ENCODE peak calls at places on chromosomes 1 and 21, in eight cellular contexts. J is H9; G is thoracic aorta; R is psoas muscle; W is tibial nerve; F is NT2/D1; U is mesendoderm; Q is CD8-positive, alpha-beta T cell. C is an unnamed sample. For H3K4me1, the result is how much of the 10 kb centered on the place peaks cover.

GRCh38 chr1:212941452-212941851 is 8.9 kb upstream of the VASH2 start:
- DNase-seq in U (peak), W (no peak), F (no peak), Q (no peak), J (no peak), R (no peak), G (no peak), C (no peak)

GRCh38 chr1:57192256-57192655 is 226.4 kb upstream of the C8B start:
- DNase-seq in J (no peak), R (no peak), Q (no peak), G (no peak), U (no peak), F (no peak), W (no peak), C (no peak)

GRCh38 chr1:201384406-201384782 is 6.9 kb upstream of the TNNT2 start:
- DNase-seq in R (no peak), J (no peak), G (no peak), W (no peak), F (no peak), U (no peak), Q (no peak), C (no peak)

GRCh38 chr1:34163792-34164509 is 1.1 kb downstream of the CSMD2 start:
- DNase-seq in G (no peak), U (peak), W (no peak), R (peak), J (peak), F (no peak), Q (no peak), C (no peak)

GRCh38 chr1:207823880-207824566 is 72.2 kb downstream of the CD46 start:
- DNase-seq in R (peak), F (peak), G (peak), U (peak), W (peak), Q (peak), J (peak), C (peak)

GRCh38 chr1:6414443-6414844 is 5.3 kb downstream of the HES2 start:
- DNase-seq in R (no peak), Q (peak), G (no peak), U (peak), W (no peak), F (no peak), J (peak), C (no peak)

GRCh38 chr1:235302143-235302542 is 25.8 kb downstream of the ARID4B start:
- DNase-seq in J (no peak), U (no peak), Q (no peak), G (no peak), R (no peak), W (no peak), F (no peak), C (no peak)

GRCh38 chr1:244239261-244239770 is 188.2 kb downstream of the ZBTB18 start:
- DNase-seq in R (no peak), U (no peak), G (no peak), Q (no peak), F (no peak), W (no peak), J (no peak), C (no peak)

GRCh38 chr1:224433671-224434446 is 738 bp downstream of the WDR26 start:
- DNase-seq in W (peak), R (peak), F (no peak), U (peak), G (no peak), J (peak), Q (peak), C (peak)

GRCh38 chr1:172394167-172394751 is 26.2 kb upstream of the C1orf105 start:
- DNase-seq in R (no peak), J (no peak), W (no peak), F (no peak), U (no peak), Q (peak), G (no peak), C (no peak)

GRCh38 chr1:201565771-201566528 is 27.0 kb downstream of the NAV1 start:
- DNase-seq in F (no peak), W (no peak), R (no peak), Q (no peak), U (no peak), J (no peak), G (no peak), C (no peak)

GRCh38 chr1:109399326-109399957 is 1.7 kb upstream of the SORT1 start:
- DNase-seq in W (peak), J (no peak), R (no peak), F (peak), G (no peak), Q (peak), U (peak), C (no peak)

GRCh38 chr21:20721151-20721550 is 277.1 kb upstream of the NCAM2 start:
- DNase-seq in F (no peak), G (no peak), W (no peak), R (no peak), U (no peak), J (no peak), Q (no peak), C (no peak)

GRCh38 chr1:8325771-8326170 is 7.9 kb downstream of the SLC45A1 start:
- DNase-seq in G (no peak), U (no peak), J (no peak), Q (no peak), W (no peak), R (no peak), F (no peak), C (no peak)
- H3K4me1 ChIP-seq in G (under half), U (under half), J (under half), Q (under half), W (under half), R (under half), F (under half), C (under half)

GRCh38 chr1:30894508-30894973 is 14.0 kb downstream of the SDC3 start:
- DNase-seq in U (no peak), G (no peak), F (no peak), R (no peak), W (no peak), J (no peak), Q (no peak), C (no peak)

GRCh38 chr1:30895942-30896660 is 12.5 kb downstream of the SDC3 start:
- DNase-seq in U (peak), J (no peak), G (no peak), Q (no peak), R (no peak), W (no peak), F (no peak), C (no peak)

GRCh38 chr1:30898031-30898815 is 10.3 kb downstream of the SDC3 start:
- DNase-seq in U (no peak), Q (no peak), J (no peak), G (no peak), F (no peak), R (no peak), W (no peak), C (no peak)

GRCh38 chr1:30895382-30895941 is 13.1 kb downstream of the SDC3 start:
- DNase-seq in W (no peak), R (no peak), J (no peak), Q (no peak), F (no peak), U (peak), G (no peak), C (no peak)

DNA sequence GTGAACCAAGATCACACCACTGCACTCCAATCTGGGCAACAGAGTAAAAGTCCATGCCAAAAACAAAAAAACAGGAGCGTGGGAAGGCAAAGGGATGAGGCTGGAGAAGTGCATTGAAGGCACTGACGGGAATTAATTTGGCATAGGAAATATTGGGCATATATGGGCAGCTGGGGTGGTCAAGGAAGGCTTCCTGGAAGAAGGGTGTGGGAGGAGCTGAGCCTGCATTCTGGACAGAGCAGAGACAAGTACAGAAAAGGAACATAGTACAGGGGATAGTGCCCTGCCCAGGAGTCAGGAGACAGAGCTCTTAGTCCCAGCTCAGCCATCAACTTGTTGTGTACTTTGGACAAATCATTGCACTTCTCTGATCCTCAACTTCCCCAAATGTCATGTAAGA is 11.7 kb downstream of the SDC3 start:
- DNase-seq in W (no peak), R (no peak), Q (no peak), F (no peak), U (no peak), G (no peak), J (no peak), C (no peak)
- H3K4me1 ChIP-seq in W (half or more), R (under half), Q (under half), F (under half), U (under half), G (half or more), J (under half), C (under half)

DNA sequence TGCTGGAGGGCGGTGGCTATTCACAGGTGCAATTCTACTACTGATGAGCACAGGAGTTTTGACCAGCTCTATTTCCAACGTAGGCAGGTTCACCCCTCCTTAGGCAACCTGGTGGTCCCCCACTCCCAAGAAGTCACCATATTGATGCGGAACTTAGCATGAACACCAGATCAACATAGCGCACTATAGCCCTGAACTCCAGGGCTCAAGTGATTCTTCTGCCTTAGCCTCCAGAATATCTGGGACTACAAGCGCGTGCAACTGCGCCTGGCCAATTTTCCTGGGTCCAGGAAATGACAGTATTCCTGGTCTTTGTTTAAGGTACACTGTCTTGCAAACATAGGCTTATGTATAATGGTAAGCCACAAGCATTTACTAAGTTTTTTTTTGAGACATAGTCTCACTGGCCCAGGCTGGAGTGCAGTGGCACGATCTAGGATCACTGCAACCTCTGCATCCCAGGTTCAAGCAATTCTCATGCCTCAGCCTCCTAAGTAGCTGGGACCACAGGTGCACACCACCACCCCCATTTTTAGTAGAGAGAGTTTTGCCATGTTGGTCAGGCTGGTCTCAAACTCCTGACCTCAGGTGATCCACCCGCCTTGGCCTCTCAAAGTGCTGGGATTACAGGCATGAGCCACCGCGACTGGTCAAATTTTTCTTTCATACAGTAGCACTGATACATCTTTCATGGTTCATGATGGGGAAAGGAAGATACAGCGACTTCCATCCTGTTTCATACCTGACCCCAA is 12.6 kb downstream of the MCL1 start:
- DNase-seq in R (no peak), J (no peak), W (no peak), G (no peak), F (no peak), U (no peak), Q (peak), C (no peak)
- H3K4me1 ChIP-seq in R (half or more), J (under half), W (half or more), G (half or more), F (under half), U (under half), Q (half or more), C (under half)

DNA sequence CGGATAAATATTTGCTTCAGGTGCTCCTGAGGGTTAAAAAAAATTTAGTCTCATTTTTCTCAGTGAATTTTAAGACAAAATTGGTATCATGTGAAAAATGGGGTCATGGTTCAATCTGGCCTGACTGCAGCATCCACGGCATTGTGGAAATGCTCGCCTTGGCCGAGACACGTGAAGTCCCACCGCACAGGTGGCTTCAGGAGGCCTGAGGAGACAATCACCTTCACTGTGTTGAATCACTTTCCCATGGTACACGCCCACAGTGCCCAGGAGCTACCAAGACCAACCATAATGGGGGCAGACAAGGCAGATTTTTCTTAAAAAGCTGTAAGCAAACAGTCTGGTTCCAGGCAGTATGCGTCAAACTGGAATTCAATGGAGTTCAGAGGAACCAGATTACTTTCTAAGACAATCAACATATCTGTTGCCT is 11.0 kb upstream of the CPLANE2 start:
- DNase-seq in J (no peak), U (no peak), Q (no peak), F (no peak), W (no peak), R (no peak), G (no peak), C (no peak)
- H3K4me1 ChIP-seq in J (under half), U (under half), Q (under half), F (under half), W (half or more), R (under half), G (half or more), C (under half)

C was measured in right lobe of liver.